ENCODE peak calls at places on chromosomes 11 and 22, in five cellular contexts. One of them, this sample, is unnamed.

GRCh38 chr11:126307706-126308105 is 3.8 kb downstream of the DCPS start:
- DNase-seq in stomach: no peak
- DNase-seq in body of pancreas: no peak
- DNase-seq in GM12865: peak
- DNase-seq in SK-N-SH: peak
- DNase-seq in this sample: no peak

GRCh38 chr11:112363527-112363926 is 102.9 kb upstream of the PLET1 start:
- DNase-seq in stomach: no peak
- DNase-seq in body of pancreas: no peak
- DNase-seq in GM12865: no peak
- DNase-seq in SK-N-SH: no peak
- DNase-seq in this sample: no peak

GRCh38 chr11:117189941-117190544 is 9.1 kb upstream of the TAGLN start:
- DNase-seq in stomach: no peak
- DNase-seq in body of pancreas: peak
- DNase-seq in SK-N-SH: peak
- DNase-seq in GM12865: no peak
- DNase-seq in this sample: no peak

GRCh38 chr11:115941481-115941993 is 437.3 kb upstream of the CADM1 start:
- DNase-seq in GM12865: peak
- DNase-seq in stomach: no peak
- DNase-seq in body of pancreas: peak
- DNase-seq in SK-N-SH: no peak
- DNase-seq in this sample: no peak

GRCh38 chr11:75531325-75531724 is 5.6 kb upstream of the GDPD5 start:
- DNase-seq in body of pancreas: no peak
- DNase-seq in SK-N-SH: no peak
- DNase-seq in stomach: no peak
- DNase-seq in GM12865: no peak
- DNase-seq in this sample: no peak

GRCh38 chr11:57376095-57376812 is 4.7 kb downstream of the PRG3 start:
- DNase-seq in body of pancreas: no peak
- DNase-seq in stomach: no peak
- DNase-seq in SK-N-SH: peak
- DNase-seq in GM12865: no peak
- DNase-seq in this sample: no peak

GRCh38 chr11:77704029-77704428 is 66.4 kb upstream of the CLNS1A start:
- DNase-seq in GM12865: no peak
- DNase-seq in stomach: no peak
- DNase-seq in body of pancreas: no peak
- DNase-seq in SK-N-SH: no peak
- DNase-seq in this sample: no peak

GRCh38 chr11:13343931-13344717 is 66.5 kb downstream of the BMAL1 start:
- DNase-seq in SK-N-SH: peak
- DNase-seq in GM12865: peak
- DNase-seq in body of pancreas: peak
- DNase-seq in stomach: peak
- DNase-seq in this sample: peak

GRCh38 chr22:38110008-38110862 is at the start of gene BAIAP2L2:
- DNase-seq in SK-N-SH: no peak
- DNase-seq in body of pancreas: no peak
- DNase-seq in stomach: peak
- DNase-seq in GM12865: no peak
- DNase-seq in this sample: no peak

GRCh38 chr11:131954146-131954545 is 583.7 kb downstream of the NTM start:
- DNase-seq in SK-N-SH: no peak
- DNase-seq in GM12865: no peak
- DNase-seq in body of pancreas: no peak
- DNase-seq in stomach: no peak
- DNase-seq in this sample: no peak

GRCh38 chr22:35889071-35889470 is 139.6 kb downstream of the RBFOX2 start:
- DNase-seq in GM12865: no peak
- DNase-seq in stomach: no peak
- DNase-seq in body of pancreas: no peak
- DNase-seq in SK-N-SH: no peak
- DNase-seq in this sample: no peak

GRCh38 chr11:3222941-3223905 is 4.6 kb upstream of the MRGPRG start:
- DNase-seq in body of pancreas: no peak
- DNase-seq in GM12865: no peak
- DNase-seq in stomach: peak
- DNase-seq in SK-N-SH: peak
- DNase-seq in this sample: no peak

GRCh38 chr11:72298931-72299330 is 55.0 kb upstream of the PHOX2A start:
- DNase-seq in body of pancreas: no peak
- DNase-seq in GM12865: no peak
- DNase-seq in SK-N-SH: no peak
- DNase-seq in stomach: no peak
- DNase-seq in this sample: no peak

GRCh38 chr11:132125855-132126841 is 755.7 kb downstream of the NTM start:
- DNase-seq in body of pancreas: no peak
- DNase-seq in stomach: no peak
- DNase-seq in SK-N-SH: peak
- DNase-seq in GM12865: peak
- DNase-seq in this sample: no peak

GRCh38 chr11:64255135-64256128 is 4.1 kb downstream of the PLCB3 start:
- DNase-seq in stomach: no peak
- DNase-seq in GM12865: no peak
- DNase-seq in SK-N-SH: peak
- DNase-seq in body of pancreas: no peak
- DNase-seq in this sample: no peak

GRCh38 chr11:57205046-57205671 is 23.4 kb downstream of the LRRC55 start:
- DNase-seq in body of pancreas: no peak
- DNase-seq in stomach: no peak
- DNase-seq in GM12865: no peak
- DNase-seq in SK-N-SH: no peak
- DNase-seq in this sample: no peak

GRCh38 chr11:14620027-14620511 is 23.5 kb upstream of the PDE3B start:
- DNase-seq in body of pancreas: no peak
- DNase-seq in SK-N-SH: no peak
- DNase-seq in stomach: no peak
- DNase-seq in GM12865: no peak
- DNase-seq in this sample: no peak

GRCh38 chr11:94400839-94401772 is at the start of gene GPR83:
- DNase-seq in GM12865: no peak
- DNase-seq in stomach: no peak
- DNase-seq in body of pancreas: no peak
- DNase-seq in SK-N-SH: peak
- DNase-seq in this sample: no peak

GRCh38 chr11:12249590-12250260 is 127.6 kb upstream of the PARVA start:
- DNase-seq in body of pancreas: peak
- DNase-seq in stomach: peak
- DNase-seq in SK-N-SH: no peak
- DNase-seq in GM12865: no peak
- DNase-seq in this sample: no peak

GRCh38 chr22:35315141-35315854 is 15.6 kb downstream of the TOM1 start:
- DNase-seq in SK-N-SH: no peak
- DNase-seq in stomach: no peak
- DNase-seq in GM12865: no peak
- DNase-seq in body of pancreas: peak
- DNase-seq in this sample: no peak

GRCh38 chr11:113477321-113477720 is 2.1 kb upstream of the DRD2 start:
- DNase-seq in SK-N-SH: peak
- DNase-seq in GM12865: peak
- DNase-seq in stomach: no peak
- DNase-seq in body of pancreas: no peak
- DNase-seq in this sample: no peak

GRCh38 chr11:12276356-12276755 is 101.0 kb upstream of the PARVA start:
- DNase-seq in SK-N-SH: no peak
- DNase-seq in stomach: peak
- DNase-seq in body of pancreas: peak
- DNase-seq in GM12865: no peak
- DNase-seq in this sample: no peak

GRCh38 chr11:134069996-134070845 is 1.3 kb downstream of the JAM3 start:
- DNase-seq in SK-N-SH: no peak
- DNase-seq in GM12865: no peak
- DNase-seq in stomach: no peak
- DNase-seq in body of pancreas: no peak
- DNase-seq in this sample: no peak
- H3K4me3 ChIP-seq in SK-N-SH: peak
- H3K4me3 ChIP-seq in GM12865: no peak
- H3K4me3 ChIP-seq in stomach: no peak
- H3K4me3 ChIP-seq in body of pancreas: no peak
- H3K4me3 ChIP-seq in this sample: peak

GRCh38 chr11:27701262-27702105 is 1.2 kb upstream of the BDNF start:
- DNase-seq in GM12865: peak
- DNase-seq in body of pancreas: no peak
- DNase-seq in stomach: no peak
- DNase-seq in SK-N-SH: peak
- DNase-seq in this sample: no peak
- TF ChIP-seq CTCF in GM12865: peak
- TF ChIP-seq CTCF in body of pancreas: no peak
- TF ChIP-seq CTCF in stomach: no peak
- TF ChIP-seq CTCF in SK-N-SH: peak
- TF ChIP-seq CTCF in this sample: peak

GRCh38 chr11:6320411-6321207 is at the start of gene CAVIN3:
- DNase-seq in stomach: peak
- DNase-seq in GM12865: peak
- DNase-seq in SK-N-SH: peak
- DNase-seq in body of pancreas: peak
- DNase-seq in this sample: no peak
- H3K4me3 ChIP-seq in stomach: peak
- H3K4me3 ChIP-seq in GM12865: peak
- H3K4me3 ChIP-seq in SK-N-SH: peak
- H3K4me3 ChIP-seq in body of pancreas: peak
- H3K4me3 ChIP-seq in this sample: peak

DNA sequence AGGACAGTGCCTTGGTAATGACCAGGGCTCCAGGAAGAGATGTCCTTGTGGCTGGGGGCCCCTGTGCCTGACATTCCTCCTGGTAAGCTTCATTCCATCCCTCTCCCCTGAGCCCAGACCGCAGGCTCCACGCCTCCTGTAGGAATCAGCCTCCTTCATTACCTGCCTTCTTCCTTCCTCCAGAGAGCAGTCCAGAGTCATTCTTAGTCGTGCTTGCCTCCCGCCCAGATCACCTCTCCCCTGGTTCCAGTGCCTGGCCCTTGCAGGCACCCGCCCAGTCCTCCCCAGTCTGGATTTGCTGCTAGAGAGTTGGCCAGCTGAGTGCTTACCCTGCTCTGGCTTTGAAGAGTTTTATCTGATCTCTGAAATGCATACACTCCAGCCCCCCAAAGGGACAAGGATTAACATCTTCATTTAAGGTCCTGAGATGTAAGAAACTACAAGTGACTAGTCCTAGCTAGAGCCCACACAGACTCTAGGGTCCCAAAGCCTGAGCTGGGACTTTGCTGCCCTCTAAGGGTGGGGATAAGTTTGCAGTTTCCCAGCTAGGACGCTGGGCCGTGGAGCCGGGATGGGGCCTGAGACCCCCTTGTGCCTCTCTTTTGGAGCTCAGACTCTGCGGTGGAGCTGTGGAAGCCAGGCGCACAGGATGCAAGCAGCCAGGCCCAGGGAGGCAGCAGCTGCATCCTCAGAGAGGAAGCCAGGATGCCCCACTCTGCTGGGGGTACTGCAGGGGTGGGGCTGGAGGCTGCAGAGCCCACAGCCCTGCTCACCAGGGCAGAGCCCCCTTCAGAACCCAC is 1.6 kb downstream of the NR1H3 start:
- DNase-seq in SK-N-SH: peak
- DNase-seq in GM12865: peak
- DNase-seq in stomach: peak
- DNase-seq in body of pancreas: no peak
- DNase-seq in this sample: no peak
- TF ChIP-seq CTCF in SK-N-SH: peak
- TF ChIP-seq CTCF in GM12865: peak
- TF ChIP-seq CTCF in stomach: peak
- TF ChIP-seq CTCF in body of pancreas: peak
- TF ChIP-seq CTCF in this sample: peak

This sample was measured in HFF-Myc.